ENCODE peak calls at places on chromosomes 1 and 21, in ten cellular contexts. One of them, this sample, is unnamed.

GRCh38 chr1:115879977-115880376 is 39.1 kb upstream of the NHLH2 start:
- DNase-seq in uterus: no peak
- DNase-seq in CD8-positive, alpha-beta T cell: no peak
- DNase-seq in fibroblast of lung: no peak
- DNase-seq in pancreas: no peak
- DNase-seq in IMR-90: no peak
- DNase-seq in PC-3: no peak
- DNase-seq in HAP-1: no peak
- DNase-seq in kidney epithelial cell: no peak
- DNase-seq in cardiac muscle cell: no peak
- DNase-seq in this sample: no peak

GRCh38 chr1:241532864-241533263 is 686 bp downstream of the KMO start:
- DNase-seq in cardiac muscle cell: no peak
- DNase-seq in CD8-positive, alpha-beta T cell: no peak
- DNase-seq in PC-3: no peak
- DNase-seq in IMR-90: no peak
- DNase-seq in HAP-1: no peak
- DNase-seq in uterus: no peak
- DNase-seq in pancreas: no peak
- DNase-seq in fibroblast of lung: no peak
- DNase-seq in kidney epithelial cell: no peak
- DNase-seq in this sample: no peak

GRCh38 chr1:172154571-172154970 is 265.9 kb upstream of the C1orf105 start:
- DNase-seq in IMR-90: peak; percentile 89
- DNase-seq in fibroblast of lung: peak; percentile 87
- DNase-seq in PC-3: peak; percentile 90
- DNase-seq in HAP-1: no peak
- DNase-seq in kidney epithelial cell: no peak
- DNase-seq in pancreas: no peak
- DNase-seq in cardiac muscle cell: no peak
- DNase-seq in CD8-positive, alpha-beta T cell: no peak
- DNase-seq in uterus: no peak
- DNase-seq in this sample: no peak

GRCh38 chr1:87330201-87330953 is 1.7 kb downstream of the LMO4 start:
- DNase-seq in uterus: peak; percentile 18
- DNase-seq in fibroblast of lung: peak; percentile 38
- DNase-seq in PC-3: peak; percentile 33
- DNase-seq in cardiac muscle cell: peak; percentile 50
- DNase-seq in IMR-90: peak; percentile 40
- DNase-seq in kidney epithelial cell: no peak
- DNase-seq in CD8-positive, alpha-beta T cell: no peak
- DNase-seq in HAP-1: peak; percentile 23
- DNase-seq in pancreas: no peak
- DNase-seq in this sample: no peak

GRCh38 chr1:1264868-1265272 is 8.8 kb downstream of the UBE2J2 start:
- DNase-seq in HAP-1: no peak
- DNase-seq in PC-3: peak; percentile 100
- DNase-seq in fibroblast of lung: peak; percentile 98
- DNase-seq in pancreas: no peak
- DNase-seq in IMR-90: peak; percentile 100
- DNase-seq in uterus: no peak
- DNase-seq in CD8-positive, alpha-beta T cell: no peak
- DNase-seq in cardiac muscle cell: no peak
- DNase-seq in kidney epithelial cell: peak; percentile 88
- DNase-seq in this sample: peak; percentile 84

GRCh38 chr21:45636921-45637646 is 6.4 kb upstream of the PCBP3 start:
- DNase-seq in pancreas: no peak
- DNase-seq in cardiac muscle cell: no peak
- DNase-seq in fibroblast of lung: peak; percentile 7
- DNase-seq in HAP-1: no peak
- DNase-seq in PC-3: no peak
- DNase-seq in IMR-90: no peak
- DNase-seq in uterus: no peak
- DNase-seq in kidney epithelial cell: no peak
- DNase-seq in CD8-positive, alpha-beta T cell: no peak
- DNase-seq in this sample: no peak

GRCh38 chr1:218557731-218558130 is 212.6 kb downstream of the TGFB2 start:
- DNase-seq in PC-3: peak; percentile 93
- DNase-seq in IMR-90: no peak
- DNase-seq in pancreas: peak; percentile 21
- DNase-seq in HAP-1: no peak
- DNase-seq in cardiac muscle cell: peak; percentile 42
- DNase-seq in CD8-positive, alpha-beta T cell: no peak
- DNase-seq in uterus: no peak
- DNase-seq in fibroblast of lung: peak; percentile 53
- DNase-seq in kidney epithelial cell: no peak
- DNase-seq in this sample: no peak

GRCh38 chr21:46128106-46128982 is 27.0 kb downstream of the FTCD start:
- DNase-seq in HAP-1: no peak
- DNase-seq in uterus: peak; percentile 47
- DNase-seq in PC-3: no peak
- DNase-seq in fibroblast of lung: no peak
- DNase-seq in kidney epithelial cell: no peak
- DNase-seq in pancreas: no peak
- DNase-seq in cardiac muscle cell: peak; percentile 95
- DNase-seq in CD8-positive, alpha-beta T cell: no peak
- DNase-seq in IMR-90: no peak
- DNase-seq in this sample: no peak

GRCh38 chr1:92310185-92310597 is 11.3 kb downstream of the RPAP2 start:
- DNase-seq in CD8-positive, alpha-beta T cell: no peak
- DNase-seq in HAP-1: peak; percentile 20
- DNase-seq in IMR-90: peak; percentile 50
- DNase-seq in uterus: no peak
- DNase-seq in fibroblast of lung: no peak
- DNase-seq in PC-3: peak; percentile 75
- DNase-seq in cardiac muscle cell: peak; percentile 39
- DNase-seq in kidney epithelial cell: no peak
- DNase-seq in pancreas: no peak
- DNase-seq in this sample: no peak

GRCh38 chr1:94679336-94680007 is 137.9 kb upstream of the F3 start:
- DNase-seq in kidney epithelial cell: no peak
- DNase-seq in CD8-positive, alpha-beta T cell: no peak
- DNase-seq in IMR-90: no peak
- DNase-seq in fibroblast of lung: peak; percentile 46
- DNase-seq in HAP-1: no peak
- DNase-seq in cardiac muscle cell: no peak
- DNase-seq in pancreas: peak; percentile 17
- DNase-seq in PC-3: no peak
- DNase-seq in uterus: peak; percentile 81
- DNase-seq in this sample: no peak

GRCh38 chr1:40746344-40747090 is 37.1 kb upstream of the KCNQ4 start:
- DNase-seq in pancreas: no peak
- DNase-seq in fibroblast of lung: no peak
- DNase-seq in cardiac muscle cell: no peak
- DNase-seq in HAP-1: no peak
- DNase-seq in CD8-positive, alpha-beta T cell: no peak
- DNase-seq in IMR-90: no peak
- DNase-seq in kidney epithelial cell: no peak
- DNase-seq in PC-3: no peak
- DNase-seq in uterus: no peak
- DNase-seq in this sample: no peak

GRCh38 chr1:40742363-40743061 is 41.1 kb upstream of the KCNQ4 start:
- DNase-seq in pancreas: no peak
- DNase-seq in cardiac muscle cell: no peak
- DNase-seq in IMR-90: no peak
- DNase-seq in kidney epithelial cell: no peak
- DNase-seq in uterus: no peak
- DNase-seq in PC-3: no peak
- DNase-seq in fibroblast of lung: no peak
- DNase-seq in CD8-positive, alpha-beta T cell: no peak
- DNase-seq in HAP-1: no peak
- DNase-seq in this sample: no peak

GRCh38 chr1:40743860-40744259 is 39.7 kb upstream of the KCNQ4 start:
- DNase-seq in IMR-90: no peak
- DNase-seq in pancreas: no peak
- DNase-seq in CD8-positive, alpha-beta T cell: no peak
- DNase-seq in kidney epithelial cell: no peak
- DNase-seq in uterus: no peak
- DNase-seq in cardiac muscle cell: no peak
- DNase-seq in fibroblast of lung: no peak
- DNase-seq in PC-3: no peak
- DNase-seq in HAP-1: no peak
- DNase-seq in this sample: no peak

GRCh38 chr1:40743452-40743851 is 40.1 kb upstream of the KCNQ4 start:
- DNase-seq in IMR-90: no peak
- DNase-seq in PC-3: no peak
- DNase-seq in cardiac muscle cell: no peak
- DNase-seq in uterus: no peak
- DNase-seq in HAP-1: no peak
- DNase-seq in CD8-positive, alpha-beta T cell: no peak
- DNase-seq in fibroblast of lung: no peak
- DNase-seq in pancreas: no peak
- DNase-seq in kidney epithelial cell: no peak
- DNase-seq in this sample: no peak

DNA sequence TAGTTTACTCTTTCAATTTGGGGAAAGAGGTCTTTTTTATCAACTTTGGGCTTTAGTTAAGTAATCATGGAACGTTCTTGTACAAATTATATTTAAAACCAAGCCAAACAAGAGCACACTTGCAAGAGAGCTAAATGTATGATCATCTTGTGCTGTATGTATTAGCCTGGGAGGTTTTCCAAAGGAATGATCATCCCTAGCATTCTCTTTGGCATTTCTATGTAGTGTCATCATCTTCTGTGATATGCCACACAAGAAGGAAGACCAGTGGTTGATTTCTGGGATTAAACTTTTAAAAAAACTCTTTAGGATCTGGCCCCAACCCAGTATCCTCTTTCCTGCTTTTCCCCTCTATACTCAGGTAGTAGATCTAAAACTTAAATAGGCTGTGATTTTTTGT is 38.4 kb upstream of the KCNQ4 start:
- DNase-seq in pancreas: no peak
- DNase-seq in IMR-90: peak; percentile 80
- DNase-seq in HAP-1: no peak
- DNase-seq in PC-3: no peak
- DNase-seq in cardiac muscle cell: no peak
- DNase-seq in fibroblast of lung: peak; percentile 41
- DNase-seq in uterus: no peak
- DNase-seq in CD8-positive, alpha-beta T cell: no peak
- DNase-seq in kidney epithelial cell: no peak
- DNase-seq in this sample: no peak
- H3K36me3 ChIP-seq in pancreas: no peaks in the 10 kb centered on the region
- H3K36me3 ChIP-seq in IMR-90: peaks cover 14% of the 10 kb centered on the region
- H3K36me3 ChIP-seq in HAP-1: peaks cover 40% of the 10 kb centered on the region
- H3K36me3 ChIP-seq in PC-3: peaks cover 55% of the 10 kb centered on the region
- H3K36me3 ChIP-seq in cardiac muscle cell: peaks cover 53% of the 10 kb centered on the region
- H3K36me3 ChIP-seq in fibroblast of lung: peaks cover 6% of the 10 kb centered on the region
- H3K36me3 ChIP-seq in uterus: no peaks in the 10 kb centered on the region
- H3K36me3 ChIP-seq in CD8-positive, alpha-beta T cell: peaks cover 26% of the 10 kb centered on the region
- H3K36me3 ChIP-seq in kidney epithelial cell: no peaks in the 10 kb centered on the region
- H3K36me3 ChIP-seq in this sample: peaks cover 10% of the 10 kb centered on the region

GRCh38 chr1:26848499-26848898 is 14.4 kb upstream of the SFN start:
- DNase-seq in kidney epithelial cell: no peak
- DNase-seq in uterus: no peak
- DNase-seq in CD8-positive, alpha-beta T cell: no peak
- DNase-seq in fibroblast of lung: no peak
- DNase-seq in pancreas: no peak
- DNase-seq in IMR-90: no peak
- DNase-seq in HAP-1: no peak
- DNase-seq in cardiac muscle cell: no peak
- DNase-seq in PC-3: no peak
- DNase-seq in this sample: no peak
- H3K36me3 ChIP-seq in kidney epithelial cell: peaks cover 2% of the 10 kb centered on the region
- H3K36me3 ChIP-seq in uterus: no peaks in the 10 kb centered on the region
- H3K36me3 ChIP-seq in CD8-positive, alpha-beta T cell: peaks cover 59% of the 10 kb centered on the region
- H3K36me3 ChIP-seq in fibroblast of lung: peaks cover 17% of the 10 kb centered on the region
- H3K36me3 ChIP-seq in pancreas: no peaks in the 10 kb centered on the region
- H3K36me3 ChIP-seq in IMR-90: peaks cover 44% of the 10 kb centered on the region
- H3K36me3 ChIP-seq in HAP-1: peaks cover 54% of the 10 kb centered on the region
- H3K36me3 ChIP-seq in cardiac muscle cell: peaks cover 32% of the 10 kb centered on the region
- H3K36me3 ChIP-seq in PC-3: peaks cover 27% of the 10 kb centered on the region
- H3K36me3 ChIP-seq in this sample: peaks cover 4% of the 10 kb centered on the region

GRCh38 chr1:147287133-147287865 is 44.8 kb downstream of the CHD1L start:
- DNase-seq in HAP-1: no peak
- DNase-seq in fibroblast of lung: peak; percentile 52
- DNase-seq in PC-3: peak; percentile 37
- DNase-seq in pancreas: no peak
- DNase-seq in uterus: no peak
- DNase-seq in IMR-90: peak; percentile 51
- DNase-seq in CD8-positive, alpha-beta T cell: no peak
- DNase-seq in kidney epithelial cell: no peak
- DNase-seq in cardiac muscle cell: no peak
- DNase-seq in this sample: no peak

GRCh38 chr1:147292635-147293251 is 50.3 kb downstream of the CHD1L start:
- DNase-seq in IMR-90: peak; percentile 99
- DNase-seq in pancreas: no peak
- DNase-seq in kidney epithelial cell: peak; percentile 69
- DNase-seq in HAP-1: no peak
- DNase-seq in PC-3: peak; percentile 81
- DNase-seq in uterus: no peak
- DNase-seq in cardiac muscle cell: no peak
- DNase-seq in fibroblast of lung: peak; percentile 98
- DNase-seq in CD8-positive, alpha-beta T cell: no peak
- DNase-seq in this sample: no peak

GRCh38 chr1:147292012-147292411 is 49.5 kb downstream of the CHD1L start:
- DNase-seq in IMR-90: peak; percentile 93
- DNase-seq in cardiac muscle cell: no peak
- DNase-seq in CD8-positive, alpha-beta T cell: no peak
- DNase-seq in kidney epithelial cell: peak; percentile 29
- DNase-seq in pancreas: no peak
- DNase-seq in uterus: no peak
- DNase-seq in PC-3: peak; percentile 93
- DNase-seq in HAP-1: no peak
- DNase-seq in fibroblast of lung: peak; percentile 90
- DNase-seq in this sample: no peak
- H3K36me3 ChIP-seq in IMR-90: peaks cover 29% of the 10 kb centered on the region
- H3K36me3 ChIP-seq in cardiac muscle cell: peaks cover 54% of the 10 kb centered on the region
- H3K36me3 ChIP-seq in CD8-positive, alpha-beta T cell: peaks cover 54% of the 10 kb centered on the region
- H3K36me3 ChIP-seq in kidney epithelial cell: peaks cover 1% of the 10 kb centered on the region
- H3K36me3 ChIP-seq in pancreas: peaks cover 3% of the 10 kb centered on the region
- H3K36me3 ChIP-seq in uterus: no peaks in the 10 kb centered on the region
- H3K36me3 ChIP-seq in PC-3: peaks cover 93% of the 10 kb centered on the region
- H3K36me3 ChIP-seq in HAP-1: peaks cover 81% of the 10 kb centered on the region
- H3K36me3 ChIP-seq in fibroblast of lung: no peaks in the 10 kb centered on the region
- H3K36me3 ChIP-seq in this sample: peaks cover 36% of the 10 kb centered on the region

DNA sequence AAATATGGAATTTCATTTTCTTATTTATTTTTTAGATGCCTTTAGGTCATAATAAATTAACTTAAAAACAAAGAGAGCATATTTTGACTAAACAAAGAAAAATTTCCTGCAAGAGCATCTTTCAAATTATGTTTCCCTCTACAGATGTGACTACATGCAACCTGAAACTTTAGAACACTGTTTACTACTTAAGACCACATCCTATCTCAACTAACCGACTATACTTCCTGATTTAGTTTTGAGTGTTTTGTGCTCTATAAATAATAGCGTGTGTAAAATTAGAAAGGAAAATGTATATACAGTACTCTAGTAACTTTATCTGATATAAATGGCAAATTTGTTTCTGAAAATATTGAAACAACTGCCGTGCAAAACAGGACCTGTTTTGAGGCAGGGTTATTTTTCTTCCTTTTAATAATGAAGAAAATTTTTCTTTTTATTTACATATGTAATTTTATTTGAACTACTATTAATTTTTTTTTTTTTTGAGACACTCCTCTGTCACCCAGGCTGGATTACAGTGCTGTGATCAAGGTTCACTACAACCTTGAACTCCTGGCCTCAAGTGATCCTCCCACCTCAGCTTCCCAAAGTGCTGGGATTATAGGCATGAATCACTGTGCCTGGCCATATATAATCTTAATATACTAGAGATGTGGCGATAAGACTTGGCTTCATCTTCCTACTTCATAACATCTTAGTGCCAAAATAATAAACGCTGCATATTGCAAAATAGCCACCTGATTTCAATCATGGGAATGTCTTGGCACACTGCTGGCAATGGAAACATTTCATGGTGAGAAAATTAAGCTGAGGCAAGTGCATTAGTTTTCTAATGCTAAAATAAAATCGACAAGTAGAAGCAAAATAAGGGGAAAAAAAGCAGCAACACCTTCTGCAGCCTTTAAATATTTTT is 12.3 kb downstream of the ZRANB2 start:
- DNase-seq in uterus: no peak
- DNase-seq in pancreas: no peak
- DNase-seq in HAP-1: no peak
- DNase-seq in PC-3: no peak
- DNase-seq in CD8-positive, alpha-beta T cell: no peak
- DNase-seq in fibroblast of lung: no peak
- DNase-seq in IMR-90: no peak
- DNase-seq in cardiac muscle cell: no peak
- DNase-seq in kidney epithelial cell: no peak
- DNase-seq in this sample: no peak
- H3K36me3 ChIP-seq in uterus: no peaks in the 10 kb centered on the region
- H3K36me3 ChIP-seq in pancreas: peaks cover 6% of the 10 kb centered on the region
- H3K36me3 ChIP-seq in HAP-1: peaks cover 97% of the 10 kb centered on the region
- H3K36me3 ChIP-seq in PC-3: peaks cover 89% of the 10 kb centered on the region
- H3K36me3 ChIP-seq in CD8-positive, alpha-beta T cell: peaks cover 56% of the 10 kb centered on the region
- H3K36me3 ChIP-seq in fibroblast of lung: peaks cover 21% of the 10 kb centered on the region
- H3K36me3 ChIP-seq in IMR-90: peaks cover 42% of the 10 kb centered on the region
- H3K36me3 ChIP-seq in cardiac muscle cell: peaks cover 95% of the 10 kb centered on the region
- H3K36me3 ChIP-seq in kidney epithelial cell: peaks cover 2% of the 10 kb centered on the region
- H3K36me3 ChIP-seq in this sample: peaks cover 92% of the 10 kb centered on the region

This sample was measured in PC-9.